ENCODE peak calls at places on chromosome 6, in six cellular contexts. V, K, G, I, H and C are unnamed samples.

GRCh38 chr6:52317841-52318581 is 33.5 kb upstream of the MCM3 start:
- DNase-seq in K (no peak), V (peak; percentile 61), H (no peak), I (no peak), G (no peak), C (no peak)

GRCh38 chr6:166760288-166760687 is 133.2 kb upstream of the RPS6KA2 start:
- DNase-seq in V (no peak), H (no peak), K (no peak), G (no peak), I (no peak), C (no peak)

GRCh38 chr6:391559-392440 is at the start of gene IRF4:
- DNase-seq in H (no peak), K (no peak), G (peak; percentile 73), I (no peak), V (no peak), C (no peak)

GRCh38 chr6:168129292-168130167 is 50.5 kb upstream of the FRMD1 start:
- DNase-seq in H (no peak), V (no peak), G (no peak), K (no peak), I (no peak), C (no peak)

GRCh38 chr6:56539503-56540105 is 103.1 kb downstream of the DST start:
- DNase-seq in V (no peak), H (no peak), I (no peak), G (no peak), K (no peak), C (no peak)

GRCh38 chr6:128311944-128312570 is 208.3 kb downstream of the PTPRK start:
- DNase-seq in H (no peak), K (no peak), I (no peak), V (no peak), G (no peak), C (no peak)

GRCh38 chr6:112235956-112236355 is 18.4 kb downstream of the LAMA4 start:
- DNase-seq in G (no peak), V (peak; percentile 83), K (no peak), H (no peak), I (no peak), C (no peak)

GRCh38 chr6:116371384-116372209 is 850 bp downstream of the DSE start:
- DNase-seq in G (peak; percentile 64), I (peak; percentile 82), H (peak; percentile 89), K (peak; percentile 76), V (peak; percentile 94), C (peak; percentile 82)

GRCh38 chr6:139753198-139753861 is 378.9 kb upstream of the CITED2 start:
- DNase-seq in V (peak; percentile 77), H (no peak), K (no peak), I (no peak), G (no peak), C (no peak)

GRCh38 chr6:170480045-170480714 is 72.9 kb downstream of the PSMB1 start:
- DNase-seq in G (no peak), H (peak; percentile 49), V (peak; percentile 24), I (no peak), K (no peak), C (peak; percentile 25)

GRCh38 chr6:157245486-157245885 is 77.8 kb downstream of the TMEM242 start:
- DNase-seq in K (no peak), V (no peak), H (no peak), I (no peak), G (no peak), C (no peak)

GRCh38 chr6:13373488-13373886 is 45.1 kb upstream of the TBC1D7 start:
- DNase-seq in G (no peak), I (no peak), H (no peak), K (no peak), V (peak; percentile 22), C (no peak)

GRCh38 chr6:95431637-95432228 is 145.6 kb upstream of the MANEA start:
- DNase-seq in K (peak; percentile 69), V (peak; percentile 40), G (peak; percentile 16), H (peak; percentile 31), I (peak; percentile 20), C (no peak)

GRCh38 chr6:37783831-37784584 is 35.5 kb upstream of the ZFAND3 start:
- DNase-seq in H (no peak), V (no peak), I (peak; percentile 48), K (peak; percentile 36), G (no peak), C (no peak)

GRCh38 chr6:153790048-153790447 is 249.0 kb upstream of the OPRM1 start:
- DNase-seq in V (peak; percentile 13), G (no peak), H (peak; percentile 16), I (no peak), K (no peak), C (no peak)

GRCh38 chr6:156400487-156400886 is 376.7 kb upstream of the ARID1B start:
- DNase-seq in H (no peak), K (no peak), V (no peak), G (no peak), I (no peak), C (no peak)

GRCh38 chr6:57248311-57248895 is 26.3 kb upstream of the RAB23 start:
- DNase-seq in G (no peak), K (no peak), H (no peak), V (no peak), I (no peak), C (no peak)

GRCh38 chr6:81451787-81452186 is 300.7 kb downstream of the TENT5A start:
- DNase-seq in I (peak; percentile 11), G (no peak), K (no peak), H (no peak), V (peak; percentile 95), C (no peak)

GRCh38 chr6:75266716-75267291 is 17.8 kb downstream of the TMEM30A start:
- DNase-seq in K (no peak), H (no peak), G (no peak), V (peak; percentile 76), I (no peak), C (no peak)

GRCh38 chr6:164252952-164253351 is 838.4 kb downstream of the QKI start:
- DNase-seq in H (no peak), I (no peak), G (no peak), K (no peak), V (no peak), C (no peak)

GRCh38 chr6:119022796-119023195 is 55.7 kb downstream of the FAM184A start:
- DNase-seq in I (no peak), V (no peak), H (no peak), K (no peak), G (no peak), C (no peak)

GRCh38 chr6:36625161-36625919 is 31.2 kb downstream of the SRSF3 start:
- DNase-seq in I (no peak), G (peak; percentile 8), K (no peak), H (peak; percentile 16), V (peak; percentile 79), C (no peak)

GRCh38 chr6:151440930-151441329 is 11.0 kb downstream of the RMND1 start:
- DNase-seq in V (peak; percentile 50), G (no peak), K (peak; percentile 21), I (no peak), H (no peak), C (no peak)
- TF ChIP-seq CTCF in V (peak; percentile 63), G (peak; percentile 13), K (peak; percentile 46), I (peak; percentile 63), H (peak; percentile 40), C (peak; percentile 41)

GRCh38 chr6:33391278-33392167 is at the start of gene KIFC1:
- DNase-seq in G (peak; percentile 100), V (peak; percentile 100), H (peak; percentile 99), K (peak; percentile 97), I (peak; percentile 99), C (peak; percentile 99)
- TF ChIP-seq POLR2A in G (peak; percentile 29), V (peak; percentile 65), H (no peak), K (no peak), I (no peak), C (peak; percentile 32)

DNA sequence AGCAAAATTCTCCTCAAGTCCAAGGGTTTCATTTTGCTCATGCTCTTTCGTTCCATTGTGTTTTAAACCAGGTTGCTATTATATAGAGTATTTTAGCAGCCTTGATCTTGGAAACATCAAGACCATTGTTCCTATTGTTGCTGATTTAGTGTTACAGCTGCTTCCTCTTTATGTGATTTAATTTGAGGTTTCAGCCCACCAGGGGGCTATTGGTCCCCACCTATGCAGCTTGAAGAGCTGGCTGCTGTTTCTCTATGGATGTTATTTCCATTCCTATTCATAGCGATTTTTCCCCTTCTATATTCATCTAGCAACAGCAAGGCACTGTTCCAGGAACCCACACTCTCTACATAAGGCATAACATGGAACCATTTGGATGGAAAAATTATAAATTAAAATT is 418.8 kb downstream of the CDKAL1 start:
- DNase-seq in I (no peak), H (no peak), V (no peak), K (no peak), G (no peak), C (no peak)
- TF ChIP-seq CTCF in I (no peak), H (no peak), V (peak; percentile 3), K (no peak), G (no peak), C (no peak)

DNA sequence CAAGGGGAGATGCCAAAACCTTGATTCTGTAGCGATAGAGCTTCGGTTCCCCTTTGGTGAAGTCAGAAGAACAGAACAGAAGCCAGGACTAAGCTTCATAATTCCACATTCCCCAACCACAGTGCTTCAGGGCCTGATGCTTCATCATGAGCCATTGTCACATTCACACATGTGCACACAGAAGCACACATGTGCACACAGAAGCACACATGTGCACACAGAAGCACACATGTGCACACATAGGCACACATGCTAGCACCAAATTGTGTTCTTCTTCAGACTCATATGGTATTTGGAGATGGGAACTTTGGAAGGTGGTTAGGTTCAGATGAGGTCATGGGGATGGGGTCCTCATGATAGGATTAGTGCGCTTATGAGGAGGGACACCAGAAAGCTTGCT is 183.2 kb downstream of the SYNE1 start:
- DNase-seq in G (no peak), I (no peak), H (no peak), V (no peak), K (no peak), C (no peak)
- TF ChIP-seq POLR2A in G (no peak), I (no peak), H (no peak), V (no peak), K (no peak), C (no peak)